ENCODE peak calls at places on chromosome 18, in six cellular contexts. T is GM12878, A is SK-N-SH, Y is K562, P is A549, V is HCT116. X is an unnamed sample.

GRCh38 chr18:23776306-23776705 is 87.1 kb downstream of the LAMA3 start:
- DNase-seq in T (no peak), A (no peak), Y (no peak), P (no peak), V (no peak), X (no peak)

GRCh38 chr18:13179566-13180113 is 38.9 kb upstream of the LDLRAD4 start:
- DNase-seq in T (no peak), A (no peak), Y (no peak), P (no peak), V (no peak), X (no peak)

GRCh38 chr18:31497711-31498449 is at the start of gene DSG2:
- DNase-seq in T (no peak), A (peak; percentile 72), Y (peak; percentile 90), P (peak; percentile 54), V (no peak), X (no peak)

GRCh38 chr18:21897811-21898210 is 157.2 kb downstream of the MIB1 start:
- DNase-seq in T (no peak), A (peak; percentile 72), Y (peak; percentile 62), P (peak; percentile 30), V (peak; percentile 41), X (peak; percentile 42)

GRCh38 chr18:5618037-5618688 is 74.4 kb upstream of the EPB41L3 start:
- DNase-seq in T (no peak), A (no peak), Y (no peak), P (no peak), V (no peak), X (no peak)

GRCh38 chr18:7789853-7790552 is 222.9 kb downstream of the PTPRM start:
- DNase-seq in T (no peak), A (peak; percentile 33), Y (no peak), P (peak; percentile 33), V (peak; percentile 29), X (peak; percentile 55)

GRCh38 chr18:11767935-11768334 is 78.9 kb downstream of the GNAL start:
- DNase-seq in T (no peak), A (no peak), Y (no peak), P (no peak), V (no peak), X (no peak)

GRCh38 chr18:5894613-5895299 is 566 bp downstream of the TMEM200C start:
- DNase-seq in T (no peak), A (peak; percentile 73), Y (no peak), P (no peak), V (no peak), X (peak; percentile 18)

GRCh38 chr18:46315187-46315586 is 211.0 kb downstream of the HAUS1 start:
- DNase-seq in T (no peak), A (no peak), Y (no peak), P (no peak), V (no peak), X (no peak)

GRCh38 chr18:26640541-26640940 is 92.2 kb upstream of the KCTD1 start:
- DNase-seq in T (no peak), A (no peak), Y (no peak), P (no peak), V (no peak), X (no peak)

GRCh38 chr18:69969491-69969890 is 21.8 kb upstream of the CD226 start:
- DNase-seq in T (no peak), A (no peak), Y (no peak), P (no peak), V (no peak), X (no peak)

GRCh38 chr18:6994053-6994452 is 123.5 kb downstream of the LAMA1 start:
- DNase-seq in T (no peak), A (no peak), Y (no peak), P (no peak), V (no peak), X (peak; percentile 17)

GRCh38 chr18:78892201-78892600 is 87.4 kb upstream of the SALL3 start:
- DNase-seq in T (no peak), A (no peak), Y (no peak), P (no peak), V (no peak), X (no peak)

GRCh38 chr18:39406941-39407340 is 1841.3 kb upstream of the CELF4 start:
- DNase-seq in T (no peak), A (no peak), Y (no peak), P (no peak), V (no peak), X (no peak)

GRCh38 chr18:63970803-63971191 is 916 bp downstream of the SERPINB8 start:
- DNase-seq in T (no peak), A (no peak), Y (no peak), P (no peak), V (no peak), X (peak; percentile 21)

GRCh38 chr18:12026562-12026961 is 45.3 kb downstream of the IMPA2 start:
- DNase-seq in T (no peak), A (no peak), Y (no peak), P (no peak), V (no peak), X (no peak)

GRCh38 chr18:74012954-74013630 is 134.5 kb downstream of the FBXO15 start:
- DNase-seq in T (no peak), A (no peak), Y (no peak), P (no peak), V (no peak), X (no peak)

GRCh38 chr18:63292844-63293683 is 26.5 kb downstream of the BCL2 start:
- DNase-seq in T (no peak), A (no peak), Y (no peak), P (no peak), V (no peak), X (no peak)

GRCh38 chr18:3493501-3494244 is 43.7 kb downstream of the TGIF1 start:
- DNase-seq in T (no peak), A (peak; percentile 25), Y (no peak), P (no peak), V (no peak), X (no peak)

DNA sequence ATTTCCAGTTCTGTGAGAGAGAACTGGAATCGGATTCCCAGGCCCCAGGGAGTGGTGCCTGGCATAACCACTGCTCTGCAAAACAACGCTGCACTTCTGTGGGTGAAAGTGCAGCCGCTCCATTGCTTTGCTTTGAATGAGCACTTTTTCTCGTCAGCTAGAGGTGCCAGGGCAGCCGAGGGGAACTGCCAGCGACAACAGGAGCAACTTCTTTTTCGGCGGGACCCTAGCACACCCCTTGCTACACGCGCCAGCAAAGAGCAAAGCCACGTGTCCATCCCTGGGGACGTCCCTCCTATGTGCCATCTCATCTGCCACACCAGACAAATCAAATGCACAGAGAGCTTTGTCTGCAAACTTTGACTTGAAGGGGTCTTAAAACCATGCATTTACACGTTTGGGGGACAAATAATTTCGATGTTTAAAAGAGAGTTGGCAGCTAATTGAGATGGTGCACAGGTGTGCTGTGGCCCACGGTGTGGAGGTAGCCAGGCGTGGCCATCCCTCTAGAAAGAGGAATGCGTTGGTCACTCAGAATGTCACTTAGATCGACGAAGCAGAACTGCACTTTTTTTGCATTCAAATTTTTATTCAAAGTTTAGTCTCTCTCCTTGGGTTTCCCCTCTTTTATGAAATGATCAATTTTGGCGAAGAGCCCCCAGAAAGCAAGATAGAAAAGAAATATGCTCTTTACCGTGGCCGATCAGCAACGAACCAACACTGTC is 151.8 kb downstream of the MBP start:
- DNase-seq in T (peak; percentile 38), A (no peak), Y (no peak), P (no peak), V (no peak), X (no peak)
- TF ChIP-seq RAD21 in T (no peak), A (no peak), Y (no peak), P (no peak), V (no peak), X (no peak)

GRCh38 chr18:77262655-77263470 is 13.2 kb downstream of the GALR1 start:
- DNase-seq in T (no peak), A (no peak), Y (no peak), P (no peak), V (no peak), X (no peak)
- TF ChIP-seq RAD21 in T (no peak), A (no peak), Y (no peak), P (no peak), V (no peak), X (no peak)

GRCh38 chr18:43482136-43482535 is 204.8 kb upstream of the SYT4 start:
- DNase-seq in T (no peak), A (no peak), Y (no peak), P (no peak), V (no peak), X (no peak)

GRCh38 chr18:43486462-43486861 is 209.2 kb upstream of the SYT4 start:
- DNase-seq in T (no peak), A (no peak), Y (no peak), P (no peak), V (peak; percentile 1), X (no peak)

GRCh38 chr18:43482600-43482999 is 205.3 kb upstream of the SYT4 start:
- DNase-seq in T (no peak), A (no peak), Y (no peak), P (no peak), V (no peak), X (no peak)

GRCh38 chr18:43484710-43485109 is 207.4 kb upstream of the SYT4 start:
- DNase-seq in T (no peak), A (no peak), Y (no peak), P (no peak), V (no peak), X (no peak)

DNA sequence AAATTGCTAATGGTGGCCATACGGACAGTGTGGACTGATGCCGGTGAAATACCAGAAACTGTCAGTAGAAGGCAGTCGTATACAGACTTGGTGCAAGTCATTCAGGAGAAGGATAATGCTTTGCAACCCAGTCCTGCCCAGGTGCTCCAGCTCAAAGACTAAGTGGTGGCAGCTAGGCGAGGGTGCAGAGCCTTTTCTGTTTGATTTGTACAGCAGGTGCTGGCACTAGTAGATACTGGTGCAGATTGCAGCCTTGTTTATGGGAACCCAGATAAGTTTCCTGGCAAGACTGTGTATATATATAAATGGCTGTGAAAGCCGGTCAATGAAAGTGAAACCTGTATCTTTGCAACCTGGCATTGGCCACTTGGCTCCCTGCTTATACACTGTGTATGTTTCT is 208.3 kb upstream of the SYT4 start:
- DNase-seq in T (no peak), A (no peak), Y (no peak), P (no peak), V (no peak), X (no peak)
- TF ChIP-seq RAD21 in T (no peak), A (no peak), Y (no peak), P (no peak), V (no peak), X (no peak)

GRCh38 chr18:37571266-37571665 is 5.7 kb upstream of the CELF4 start:
- DNase-seq in T (no peak), A (no peak), Y (no peak), P (no peak), V (no peak), X (no peak)

GRCh38 chr18:37572736-37573135 is 7.1 kb upstream of the CELF4 start:
- DNase-seq in T (no peak), A (no peak), Y (no peak), P (no peak), V (no peak), X (no peak)

GRCh38 chr18:37575646-37576045 is 10.0 kb upstream of the CELF4 start:
- DNase-seq in T (no peak), A (no peak), Y (no peak), P (no peak), V (no peak), X (no peak)

GRCh38 chr18:37577051-37577611 is 11.5 kb upstream of the CELF4 start:
- DNase-seq in T (no peak), A (no peak), Y (no peak), P (no peak), V (no peak), X (no peak)

DNA sequence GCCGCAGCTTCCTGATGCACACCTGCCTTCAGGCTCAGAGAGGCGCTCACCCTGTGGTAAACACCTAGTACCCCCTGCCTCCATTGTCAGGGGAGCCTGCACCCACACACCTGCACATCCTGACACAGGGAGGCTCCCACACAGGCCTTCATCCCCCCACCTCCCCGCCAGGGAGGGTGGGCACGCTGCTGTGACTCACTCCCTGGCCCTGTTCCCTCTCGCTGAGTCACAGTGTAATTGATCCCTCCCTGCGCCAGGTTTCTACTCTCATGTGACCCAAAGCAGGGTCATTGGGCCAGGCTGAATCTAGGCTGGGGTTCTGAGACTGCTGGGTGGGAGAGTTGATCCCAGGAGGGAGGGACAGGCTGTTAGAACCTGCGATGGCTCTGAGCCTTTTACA is 8.5 kb upstream of the CELF4 start:
- DNase-seq in T (no peak), A (no peak), Y (no peak), P (no peak), V (no peak), X (no peak)
- TF ChIP-seq RAD21 in T (no peak), A (no peak), Y (no peak), P (no peak), V (no peak), X (no peak)